ENCODE peak calls at places on chromosomes 2 and 18, in five cellular contexts. One of them, this sample, is unnamed.

GRCh38 chr2:175690113-175690716 is 311.9 kb downstream of the LNPK start:
- DNase-seq in left ventricle myocardium inferior: no peak
- DNase-seq in BJ: peak; percentile 41
- DNase-seq in left lung: no peak
- DNase-seq in tibial artery: no peak
- DNase-seq in this sample: peak; percentile 54

GRCh38 chr2:3043726-3044125 is 333.9 kb downstream of the EIPR1 start:
- DNase-seq in left ventricle myocardium inferior: no peak
- DNase-seq in BJ: no peak
- DNase-seq in left lung: no peak
- DNase-seq in tibial artery: no peak
- DNase-seq in this sample: no peak

GRCh38 chr2:233015048-233015645 is 2.1 kb upstream of the NGEF start:
- DNase-seq in left lung: no peak
- DNase-seq in BJ: no peak
- DNase-seq in left ventricle myocardium inferior: no peak
- DNase-seq in tibial artery: peak; percentile 0
- DNase-seq in this sample: no peak

GRCh38 chr2:159712194-159712928 is at the start of gene MARCHF7:
- DNase-seq in left lung: peak; percentile 99
- DNase-seq in BJ: peak; percentile 63
- DNase-seq in tibial artery: peak; percentile 99
- DNase-seq in left ventricle myocardium inferior: peak; percentile 97
- DNase-seq in this sample: peak; percentile 90

GRCh38 chr18:36333418-36333817 is 35.9 kb downstream of the FHOD3 start:
- DNase-seq in left lung: no peak
- DNase-seq in left ventricle myocardium inferior: no peak
- DNase-seq in BJ: peak; percentile 53
- DNase-seq in tibial artery: no peak
- DNase-seq in this sample: peak; percentile 80

GRCh38 chr2:181810823-181811695 is 80.5 kb upstream of the ITPRID2 start:
- DNase-seq in left ventricle myocardium inferior: no peak
- DNase-seq in tibial artery: no peak
- DNase-seq in BJ: no peak
- DNase-seq in left lung: no peak
- DNase-seq in this sample: peak; percentile 28

GRCh38 chr2:10487144-10488104 is 39.3 kb upstream of the ODC1 start:
- DNase-seq in tibial artery: peak; percentile 31
- DNase-seq in left ventricle myocardium inferior: no peak
- DNase-seq in left lung: no peak
- DNase-seq in BJ: no peak
- DNase-seq in this sample: no peak

GRCh38 chr18:67514465-67514864 is 2.1 kb downstream of the DSEL start:
- DNase-seq in left lung: no peak
- DNase-seq in left ventricle myocardium inferior: no peak
- DNase-seq in tibial artery: no peak
- DNase-seq in BJ: no peak
- DNase-seq in this sample: no peak

GRCh38 chr18:54958711-54959625 is at the start of gene CCDC68:
- DNase-seq in BJ: no peak
- DNase-seq in left ventricle myocardium inferior: peak; percentile 52
- DNase-seq in tibial artery: no peak
- DNase-seq in left lung: peak; percentile 90
- DNase-seq in this sample: no peak

GRCh38 chr2:196331143-196331542 is 159.8 kb upstream of the STK17B start:
- DNase-seq in left ventricle myocardium inferior: no peak
- DNase-seq in BJ: no peak
- DNase-seq in left lung: no peak
- DNase-seq in tibial artery: no peak
- DNase-seq in this sample: peak; percentile 58

GRCh38 chr2:145820651-145821050 is 1300.7 kb upstream of the ZEB2 start:
- DNase-seq in left ventricle myocardium inferior: no peak
- DNase-seq in tibial artery: no peak
- DNase-seq in left lung: no peak
- DNase-seq in BJ: no peak
- DNase-seq in this sample: no peak

GRCh38 chr2:11669454-11670291 is at the start of gene NTSR2:
- DNase-seq in left lung: peak; percentile 86
- DNase-seq in tibial artery: no peak
- DNase-seq in BJ: no peak
- DNase-seq in left ventricle myocardium inferior: peak; percentile 59
- DNase-seq in this sample: no peak

GRCh38 chr2:97918818-97919217 is 76.9 kb downstream of the TMEM131 start:
- DNase-seq in BJ: no peak
- DNase-seq in tibial artery: no peak
- DNase-seq in left ventricle myocardium inferior: no peak
- DNase-seq in left lung: no peak
- DNase-seq in this sample: no peak

GRCh38 chr2:239751719-239752355 is 273.3 kb downstream of the NDUFA10 start:
- DNase-seq in BJ: no peak
- DNase-seq in left lung: peak; percentile 71
- DNase-seq in left ventricle myocardium inferior: peak; percentile 31
- DNase-seq in tibial artery: no peak
- DNase-seq in this sample: no peak

GRCh38 chr2:126790987-126791780 is 107.5 kb upstream of the TEX51 start:
- DNase-seq in tibial artery: peak; percentile 39
- DNase-seq in BJ: no peak
- DNase-seq in left ventricle myocardium inferior: no peak
- DNase-seq in left lung: peak; percentile 20
- DNase-seq in this sample: no peak

GRCh38 chr2:143397886-143398614 is 268.8 kb downstream of the ARHGAP15 start:
- DNase-seq in BJ: peak; percentile 27
- DNase-seq in left lung: no peak
- DNase-seq in left ventricle myocardium inferior: no peak
- DNase-seq in tibial artery: no peak
- DNase-seq in this sample: no peak

DNA sequence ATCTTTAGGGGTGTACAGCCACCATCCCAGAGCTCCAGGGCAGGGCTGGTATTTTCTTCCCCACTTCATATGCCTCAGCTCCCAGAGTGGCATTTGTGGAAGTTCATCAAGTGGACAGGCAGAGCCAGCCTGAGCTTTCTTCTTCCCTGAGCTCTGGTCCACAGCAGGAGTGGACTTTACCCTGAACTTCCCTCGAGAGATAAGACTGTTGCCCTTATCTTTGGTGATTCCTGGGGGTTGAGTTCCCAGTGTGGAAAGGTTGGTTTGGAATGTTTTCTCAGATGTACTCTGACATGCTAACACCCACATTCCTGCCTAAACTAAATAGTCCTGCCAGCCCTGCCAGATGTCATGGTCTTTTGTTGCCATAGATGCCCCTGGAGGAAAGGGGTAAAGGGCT is 62.0 kb upstream of the LGALSL start:
- DNase-seq in tibial artery: no peak
- DNase-seq in left lung: no peak
- DNase-seq in left ventricle myocardium inferior: no peak
- DNase-seq in BJ: no peak
- DNase-seq in this sample: no peak
- TF ChIP-seq CTCF in tibial artery: no peak
- TF ChIP-seq CTCF in left lung: no peak
- TF ChIP-seq CTCF in left ventricle myocardium inferior: no peak
- TF ChIP-seq CTCF in BJ: no peak
- TF ChIP-seq CTCF in this sample: no peak

GRCh38 chr18:34821669-34822210 is 111.6 kb downstream of the DTNA start:
- DNase-seq in left lung: no peak
- DNase-seq in tibial artery: no peak
- DNase-seq in left ventricle myocardium inferior: no peak
- DNase-seq in BJ: no peak
- DNase-seq in this sample: no peak
- TF ChIP-seq CTCF in left lung: no peak
- TF ChIP-seq CTCF in tibial artery: no peak
- TF ChIP-seq CTCF in left ventricle myocardium inferior: no peak
- TF ChIP-seq CTCF in BJ: no peak
- TF ChIP-seq CTCF in this sample: peak; percentile 8

DNA sequence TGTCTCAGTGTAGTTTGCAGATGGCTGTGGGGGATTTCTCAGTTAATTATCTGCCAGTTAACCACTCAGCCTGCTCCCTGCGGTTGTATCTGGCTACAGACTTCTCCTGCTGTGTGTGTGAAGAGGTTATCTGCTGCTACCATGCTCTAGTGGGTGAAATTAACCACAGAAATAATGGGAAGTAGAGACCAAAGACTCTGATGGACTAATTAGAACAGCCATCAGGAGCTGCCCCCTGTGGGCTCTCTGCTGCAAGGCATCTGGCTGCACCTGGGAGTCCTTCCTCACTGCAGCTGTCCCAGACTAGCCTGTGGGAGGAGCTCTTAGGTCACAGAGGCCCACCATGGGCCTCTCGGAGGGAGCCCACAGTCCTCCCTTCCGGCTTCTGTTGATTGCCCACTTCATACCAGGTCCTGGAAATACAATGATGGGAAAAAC is 66.6 kb downstream of the CTIF start:
- DNase-seq in left lung: no peak
- DNase-seq in tibial artery: no peak
- DNase-seq in left ventricle myocardium inferior: no peak
- DNase-seq in BJ: no peak
- DNase-seq in this sample: no peak
- TF ChIP-seq CTCF in left lung: no peak
- TF ChIP-seq CTCF in tibial artery: no peak
- TF ChIP-seq CTCF in left ventricle myocardium inferior: no peak
- TF ChIP-seq CTCF in BJ: peak; percentile 31
- TF ChIP-seq CTCF in this sample: no peak

GRCh38 chr18:10442551-10442971 is 11.9 kb upstream of the APCDD1 start:
- DNase-seq in left lung: no peak
- DNase-seq in tibial artery: no peak
- DNase-seq in BJ: no peak
- DNase-seq in left ventricle myocardium inferior: no peak
- DNase-seq in this sample: no peak
- TF ChIP-seq CTCF in left lung: no peak
- TF ChIP-seq CTCF in tibial artery: peak; percentile 11
- TF ChIP-seq CTCF in BJ: peak; percentile 21
- TF ChIP-seq CTCF in left ventricle myocardium inferior: peak; percentile 34
- TF ChIP-seq CTCF in this sample: peak; percentile 12

This sample was measured in AG09319.